ENCODE peak calls at places on chromosomes 2 and 18, in five cellular contexts. F is PC-9; M is left lung; O is CD8-positive, alpha-beta T cell; L is IMR-90. D is an unnamed sample.

GRCh38 chr18:48595703-48596218 is 56.9 kb downstream of the CTIF start:
- DNase-seq in F (no peak), O (no peak), M (no peak), L (no peak), D (no peak)

GRCh38 chr18:75574197-75574596 is 146.7 kb upstream of the SMIM21 start:
- DNase-seq in O (no peak), F (no peak), M (no peak), L (peak), D (no peak)

GRCh38 chr2:58428553-58429284 is 187.6 kb upstream of the FANCL start:
- DNase-seq in M (no peak), O (no peak), L (no peak), F (peak), D (no peak)

GRCh38 chr2:205066081-205066480 is 520.8 kb downstream of the PARD3B start:
- DNase-seq in O (no peak), L (no peak), F (no peak), M (no peak), D (no peak)

GRCh38 chr18:39480494-39481245 is 1915.1 kb upstream of the CELF4 start:
- DNase-seq in M (no peak), F (no peak), L (peak), O (no peak), D (no peak)

GRCh38 chr2:159713691-159714585 is 1.6 kb downstream of the MARCHF7 start:
- DNase-seq in L (peak), M (no peak), F (no peak), O (no peak), D (no peak)

GRCh38 chr2:157868993-157869392 is 7.1 kb downstream of the ACVR1 start:
- DNase-seq in L (peak), F (no peak), M (no peak), O (no peak), D (no peak)

GRCh38 chr2:184679219-184680018 is 81.1 kb downstream of the ZNF804A start:
- DNase-seq in M (no peak), O (no peak), F (no peak), L (no peak), D (no peak)

GRCh38 chr2:137117385-137117784 is 352.0 kb downstream of the THSD7B start:
- DNase-seq in F (no peak), O (no peak), L (no peak), M (no peak), D (no peak)

GRCh38 chr18:79680891-79681339 is 1.3 kb downstream of the CTDP1 start:
- DNase-seq in L (no peak), M (no peak), F (no peak), O (no peak), D (no peak)

GRCh38 chr18:59556265-59556664 is 141.0 kb downstream of the CCBE1 start:
- DNase-seq in F (no peak), L (peak), M (no peak), O (no peak), D (no peak)

GRCh38 chr2:69789762-69790600 is 39.5 kb upstream of the GMCL1 start:
- DNase-seq in M (no peak), O (no peak), L (peak), F (no peak), D (no peak)
- H3K27ac ChIP-seq in M (no peak), O (no peak), L (peak), F (no peak), D (no peak)

GRCh38 chr18:23938046-23938756 is 76.4 kb upstream of the TTC39C start:
- DNase-seq in L (no peak), F (no peak), O (no peak), M (no peak), D (no peak)
- H3K27ac ChIP-seq in L (no peak), F (no peak), O (no peak), M (no peak), D (no peak)

GRCh38 chr2:60536716-60537115 is 16.7 kb downstream of the BCL11A start:
- DNase-seq in O (no peak), M (no peak), F (no peak), L (no peak), D (no peak)
- H3K27ac ChIP-seq in O (no peak), M (no peak), F (no peak), L (no peak), D (no peak)

DNA sequence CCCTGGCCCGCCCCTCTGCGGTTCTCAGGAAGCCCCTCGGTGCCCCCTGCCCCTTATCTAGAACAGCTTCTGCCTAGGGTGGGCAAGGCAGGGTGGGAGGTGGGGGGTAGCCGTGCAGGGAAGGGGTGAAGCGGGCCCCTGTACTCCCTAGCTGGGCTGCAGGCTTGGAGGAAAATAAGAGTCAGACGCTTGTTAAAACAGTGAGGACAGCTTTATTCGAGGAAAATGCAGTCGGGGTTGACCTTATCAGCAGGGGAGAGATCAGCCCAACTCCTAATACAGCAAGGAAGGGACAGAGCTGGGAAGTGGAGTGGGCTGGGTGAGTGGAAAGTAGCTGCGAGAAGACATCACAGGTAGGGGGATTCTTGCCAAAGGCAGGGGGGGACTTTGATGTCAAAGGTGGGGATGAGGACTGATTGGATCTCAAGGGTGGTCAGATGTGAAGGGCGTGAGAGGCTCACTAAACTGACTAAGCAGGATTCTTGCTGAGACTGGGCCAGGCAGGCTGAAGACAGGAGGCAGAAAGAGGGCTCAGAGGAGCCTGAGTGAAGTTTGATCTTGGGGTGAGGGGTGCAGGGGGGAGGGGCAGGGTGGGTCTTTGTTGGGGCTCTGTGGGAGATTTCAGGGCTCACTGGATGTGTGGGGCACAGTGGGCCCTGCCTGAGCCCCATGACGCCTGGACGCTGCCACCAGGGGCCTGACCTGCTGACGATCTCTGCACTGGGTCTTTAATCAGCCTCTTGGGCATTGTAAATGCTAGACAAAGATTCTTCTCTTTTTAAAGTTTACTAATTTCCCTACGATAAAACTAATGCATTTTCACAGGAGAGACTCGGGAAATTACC is 29.9 kb downstream of the HPCAL1 start:
- DNase-seq in F (no peak), L (no peak), M (peak), O (no peak), D (no peak)
- H3K27ac ChIP-seq in F (no peak), L (no peak), M (peak), O (no peak), D (no peak)

GRCh38 chr2:28394331-28394877 is 1.7 kb downstream of the FOSL2 start:
- DNase-seq in F (peak), O (no peak), L (peak), M (peak), D (no peak)
- H3K27ac ChIP-seq in F (peak), O (peak), L (peak), M (peak), D (no peak)

GRCh38 chr2:102735431-102736130 is 26.2 kb upstream of the TMEM182 start:
- DNase-seq in L (peak), M (no peak), F (peak), O (no peak), D (no peak)
- H3K27ac ChIP-seq in L (no peak), M (peak), F (peak), O (no peak), D (no peak)

DNA sequence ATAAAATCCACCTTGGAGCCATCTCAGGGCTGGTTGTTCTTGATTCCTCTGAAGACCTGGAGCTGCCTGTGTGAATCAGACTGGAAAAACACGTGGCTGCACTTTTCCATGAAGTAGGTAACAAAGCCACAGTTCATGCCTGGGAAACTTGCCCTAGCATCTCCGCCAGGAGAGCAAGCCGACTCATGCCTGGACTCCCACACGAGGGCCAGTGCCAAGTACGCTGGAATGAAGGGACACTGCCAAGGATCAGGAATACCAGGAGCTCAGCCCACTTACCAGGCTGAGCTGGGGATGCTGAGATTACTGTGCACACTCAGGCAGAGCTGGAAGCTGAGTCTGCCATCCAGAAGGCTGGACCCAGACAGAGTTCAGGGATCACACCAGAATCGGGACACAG is 10.9 kb upstream of the FHL2 start:
- DNase-seq in M (peak), L (peak), F (no peak), O (no peak), D (no peak)
- H3K27ac ChIP-seq in M (no peak), L (no peak), F (no peak), O (no peak), D (no peak)

DNA sequence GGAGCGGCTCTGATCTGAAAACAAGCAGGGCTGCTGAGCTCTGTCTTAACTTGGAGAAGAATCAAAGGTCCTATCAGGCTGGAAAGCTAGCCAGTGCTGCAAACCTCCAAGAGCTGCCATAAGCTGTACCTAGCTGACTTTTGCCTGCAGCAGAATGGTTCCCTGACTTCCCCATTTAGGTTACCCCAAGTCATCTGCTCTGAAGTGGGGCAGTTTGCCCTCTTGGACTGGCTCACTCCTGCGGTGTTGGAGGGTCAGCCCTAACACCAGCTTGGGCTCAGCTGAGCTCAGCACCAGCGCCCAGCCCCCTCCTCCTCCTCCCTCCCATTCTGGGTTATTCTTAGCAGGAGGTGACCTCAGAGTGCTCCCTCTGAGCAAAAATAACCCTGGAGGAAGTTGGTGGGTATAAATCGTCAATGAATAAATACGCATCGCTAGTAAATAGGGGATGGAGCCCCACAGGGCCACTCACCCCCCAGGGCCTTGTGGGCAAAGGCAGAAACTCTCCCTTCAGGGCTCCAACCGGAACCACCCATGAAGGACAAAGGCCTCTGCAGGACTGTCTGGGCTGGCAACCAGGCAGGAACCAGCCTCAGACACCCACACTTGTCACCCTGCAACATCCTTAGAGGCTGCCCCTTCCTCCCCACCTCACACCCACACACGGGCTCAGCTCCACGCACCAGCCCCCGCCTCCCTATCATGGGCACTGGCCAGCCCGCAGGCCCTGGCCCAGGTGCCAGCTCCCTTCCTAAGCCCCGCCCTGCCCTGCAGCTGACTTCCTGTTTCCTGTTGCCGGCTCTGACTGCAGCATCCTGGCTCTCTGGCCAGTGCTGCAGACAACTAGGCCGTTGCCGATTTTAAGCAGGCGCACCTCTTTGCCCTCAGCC is 46.9 kb downstream of the DNMT3A start:
- DNase-seq in L (peak), M (peak), F (peak), O (peak), D (no peak)
- H3K27ac ChIP-seq in L (no peak), M (peak), F (no peak), O (peak), D (no peak)

D was measured in iPS DF 6.9.